ENCODE peak calls at places on chromosomes 6 and 20, in nine cellular contexts. Q, I, B, H, P, Z, T, N and Y are unnamed samples.

GRCh38 chr20:3818155-3819151 is 1.9 kb upstream of the AP5S1 start:
- DNase-seq in T (peak), N (peak), H (peak), Q (peak), B (peak), I (peak), Z (no peak), P (peak), Y (peak)

GRCh38 chr6:158356586-158357546 is 44.6 kb downstream of the TULP4 start:
- DNase-seq in H (no peak), I (no peak), Z (no peak), T (no peak), Q (peak), N (no peak), B (no peak), P (no peak), Y (no peak)

GRCh38 chr6:91895592-91895991 is 1308.7 kb upstream of the MAP3K7 start:
- DNase-seq in Z (no peak), I (no peak), H (no peak), T (no peak), B (no peak), Q (no peak), P (no peak), N (no peak), Y (no peak)

GRCh38 chr6:51559059-51559458 is 528.4 kb downstream of the PKHD1 start:
- DNase-seq in B (peak), P (no peak), I (no peak), H (no peak), N (no peak), Z (no peak), T (no peak), Q (no peak), Y (peak)

GRCh38 chr6:17115251-17116089 is 13.6 kb downstream of the STMND1 start:
- DNase-seq in P (no peak), Z (no peak), T (peak), H (peak), Q (no peak), B (no peak), I (peak), N (no peak), Y (peak)

GRCh38 chr6:15997751-15998388 is 131.0 kb upstream of the MYLIP start:
- DNase-seq in B (peak), Z (no peak), Q (no peak), H (no peak), T (no peak), P (no peak), I (no peak), N (peak), Y (no peak)

GRCh38 chr6:40735126-40735920 is 148.2 kb upstream of the LRFN2 start:
- DNase-seq in Q (no peak), Z (no peak), P (no peak), N (no peak), T (no peak), B (no peak), I (no peak), H (no peak), Y (no peak)

GRCh38 chr6:25537349-25538018 is 114.5 kb upstream of the SCGN start:
- DNase-seq in Z (no peak), I (no peak), B (no peak), N (no peak), T (no peak), Q (no peak), P (no peak), H (no peak), Y (no peak)

GRCh38 chr6:111602481-111603404 is 2.9 kb downstream of the TRAF3IP2 start:
- DNase-seq in Z (no peak), I (no peak), H (no peak), N (no peak), P (no peak), Q (no peak), T (no peak), B (no peak), Y (no peak)

GRCh38 chr6:25750911-25751310 is 3.6 kb upstream of the SLC17A4 start:
- DNase-seq in N (no peak), P (no peak), Q (no peak), I (no peak), T (no peak), H (no peak), B (no peak), Z (no peak), Y (no peak)

GRCh38 chr6:150243620-150244314 is 100.9 kb downstream of the PPP1R14C start:
- DNase-seq in B (no peak), H (no peak), Q (no peak), N (no peak), Z (no peak), I (no peak), P (no peak), T (no peak), Y (no peak)

GRCh38 chr6:35083507-35083906 is 57.6 kb downstream of the TCP11 start:
- DNase-seq in Q (peak), Z (no peak), T (no peak), N (no peak), P (no peak), I (no peak), B (no peak), H (no peak), Y (no peak)

GRCh38 chr6:125363360-125364121 is 61.8 kb upstream of the HDDC2 start:
- DNase-seq in N (no peak), T (no peak), B (peak), Z (no peak), P (no peak), H (no peak), I (no peak), Q (peak), Y (peak)

GRCh38 chr20:57559286-57559627 is 1.7 kb upstream of the PCK1 start:
- DNase-seq in N (no peak), T (no peak), Q (no peak), Z (no peak), P (no peak), B (no peak), I (no peak), H (no peak), Y (no peak)

GRCh38 chr20:49633643-49634042 is 65.7 kb upstream of the PTGIS start:
- DNase-seq in H (no peak), I (no peak), P (no peak), Z (no peak), Q (no peak), T (no peak), N (no peak), B (no peak), Y (no peak)

GRCh38 chr20:31698803-31699718 is 23.6 kb downstream of the BCL2L1 start:
- DNase-seq in P (no peak), B (no peak), T (peak), N (no peak), Z (no peak), I (peak), Q (no peak), H (peak), Y (peak)

GRCh38 chr6:151284012-151284411 is 44.2 kb downstream of the AKAP12 start:
- DNase-seq in H (no peak), P (no peak), I (no peak), N (no peak), B (no peak), Z (no peak), Q (no peak), T (no peak), Y (no peak)

GRCh38 chr20:8130840-8131526 is 1.1 kb upstream of the PLCB1 start:
- DNase-seq in P (no peak), N (no peak), H (no peak), T (no peak), Z (no peak), Q (no peak), B (no peak), I (no peak), Y (no peak)

GRCh38 chr6:71347119-71347518 is 58.5 kb downstream of the OGFRL1 start:
- DNase-seq in T (no peak), H (no peak), P (no peak), B (no peak), N (no peak), I (no peak), Q (no peak), Z (no peak), Y (no peak)

GRCh38 chr20:62393266-62393665 is 6.4 kb downstream of the RPS21 start:
- DNase-seq in Q (no peak), H (no peak), P (no peak), B (no peak), T (no peak), N (no peak), Z (no peak), I (no peak), Y (no peak)

GRCh38 chr20:54266844-54267243 is 59.0 kb downstream of the PFDN4 start:
- DNase-seq in P (no peak), T (no peak), H (no peak), B (no peak), N (no peak), Q (no peak), Z (no peak), I (no peak), Y (no peak)

GRCh38 chr6:1761472-1761871 is 151.8 kb downstream of the FOXC1 start:
- DNase-seq in N (no peak), I (no peak), B (no peak), P (no peak), Q (no peak), Z (no peak), H (no peak), T (no peak), Y (peak)

GRCh38 chr6:34359438-34360158 is 32.9 kb downstream of the NUDT3 start:
- DNase-seq in P (no peak), Q (no peak), B (no peak), N (no peak), H (no peak), I (no peak), T (no peak), Z (no peak), Y (no peak)

GRCh38 chr20:53202781-53203180 is 230.6 kb downstream of the TSHZ2 start:
- DNase-seq in I (peak), P (no peak), N (no peak), Z (no peak), T (no peak), H (no peak), B (no peak), Q (no peak), Y (no peak)

GRCh38 chr6:167833396-167833763 is 6.7 kb downstream of the AFDN start:
- DNase-seq in H (no peak), I (no peak), Z (no peak), T (no peak), N (no peak), P (no peak), Q (no peak), B (no peak), Y (no peak)

GRCh38 chr20:14848806-14849205 is 511.4 kb upstream of the FLRT3 start:
- DNase-seq in H (no peak), B (no peak), P (no peak), Q (no peak), N (no peak), T (no peak), I (no peak), Z (no peak), Y (no peak)

GRCh38 chr20:34558320-34559202 is at the start of gene MAP1LC3A:
- DNase-seq in B (peak), H (no peak), I (peak), Z (no peak), P (peak), T (peak), Q (peak), N (peak), Y (no peak)

GRCh38 chr20:29300579-29301551 is 1956.6 kb upstream of the DEFB115 start:
- DNase-seq in T (no peak), Z (no peak), H (no peak), Q (no peak), B (no peak), I (no peak), P (no peak), N (no peak), Y (no peak)

GRCh38 chr6:44367686-44368085 is 19.8 kb upstream of the CDC5L start:
- DNase-seq in P (no peak), B (no peak), I (no peak), Q (no peak), T (no peak), N (no peak), H (no peak), Z (no peak), Y (no peak)

GRCh38 chr6:26270903-26271639 is 93.9 kb upstream of the BTN3A2 start:
- DNase-seq in N (no peak), H (no peak), P (no peak), Q (peak), B (peak), Z (peak), I (no peak), T (no peak), Y (no peak)

DNA sequence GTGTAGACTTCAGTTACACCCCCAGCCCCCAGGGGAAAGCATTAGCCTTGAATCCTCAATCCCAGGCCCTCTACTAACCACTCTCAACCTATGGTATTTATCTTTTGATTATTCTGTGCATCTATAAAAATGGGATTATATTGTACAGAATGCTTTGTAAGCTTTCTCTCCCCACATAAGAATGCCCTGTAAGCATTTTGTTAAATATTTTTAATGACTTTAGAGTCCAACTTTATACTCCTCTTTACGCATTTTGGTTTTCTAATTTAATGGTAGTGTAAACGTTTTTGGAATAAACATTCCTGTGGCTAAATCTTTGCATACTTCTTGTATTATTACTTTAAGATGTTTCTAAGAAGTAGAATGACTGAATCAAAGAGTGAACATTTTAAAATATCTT is 35.4 kb downstream of the FBXO9 start:
- DNase-seq in B (no peak), N (no peak), Z (no peak), Q (no peak), P (no peak), T (no peak), H (no peak), I (no peak), Y (no peak)
- TF ChIP-seq REST in B (no peak), N (no peak), Z (no peak), Q (no peak), P (no peak), T (no peak), H (no peak), I (no peak), Y (no peak)

DNA sequence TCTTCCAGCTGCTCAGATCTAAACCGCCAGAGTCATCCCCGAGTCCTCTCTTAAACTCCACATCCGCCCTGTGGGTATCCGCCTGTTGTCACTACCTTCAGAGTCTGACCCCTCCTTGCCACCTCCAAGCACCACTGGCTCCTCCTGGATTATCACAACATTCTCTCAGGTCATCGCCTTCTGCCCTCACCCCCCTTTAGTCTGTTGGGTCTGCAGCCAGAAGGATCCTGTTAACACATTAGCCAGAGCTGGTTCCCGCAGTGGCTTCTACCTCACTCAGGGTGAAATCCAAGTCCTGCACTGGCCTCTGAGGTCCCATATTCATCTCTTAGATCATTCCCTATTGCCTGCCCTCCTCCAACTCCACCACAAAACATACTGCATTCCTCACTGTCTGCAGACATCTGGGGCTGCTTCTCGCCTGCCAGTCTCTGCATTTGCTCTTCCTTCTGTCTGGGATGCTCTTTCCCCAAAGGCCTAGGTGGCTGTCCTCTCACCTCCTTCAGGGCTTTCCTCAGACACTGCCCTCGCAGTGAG is 34.1 kb downstream of the TNXB start:
- DNase-seq in N (no peak), P (no peak), H (no peak), T (no peak), Z (no peak), I (no peak), Q (no peak), B (no peak), Y (no peak)
- TF ChIP-seq REST in N (no peak), P (no peak), H (no peak), T (no peak), Z (no peak), I (no peak), Q (no peak), B (no peak), Y (no peak)

GRCh38 chr20:47927944-47928343 is 142.7 kb upstream of the SULF2 start:
- DNase-seq in T (no peak), P (no peak), I (no peak), N (no peak), Q (no peak), H (no peak), B (no peak), Z (no peak), Y (no peak)
- TF ChIP-seq REST in T (no peak), P (no peak), I (no peak), N (no peak), Q (no peak), H (no peak), B (no peak), Z (no peak), Y (no peak)

DNA sequence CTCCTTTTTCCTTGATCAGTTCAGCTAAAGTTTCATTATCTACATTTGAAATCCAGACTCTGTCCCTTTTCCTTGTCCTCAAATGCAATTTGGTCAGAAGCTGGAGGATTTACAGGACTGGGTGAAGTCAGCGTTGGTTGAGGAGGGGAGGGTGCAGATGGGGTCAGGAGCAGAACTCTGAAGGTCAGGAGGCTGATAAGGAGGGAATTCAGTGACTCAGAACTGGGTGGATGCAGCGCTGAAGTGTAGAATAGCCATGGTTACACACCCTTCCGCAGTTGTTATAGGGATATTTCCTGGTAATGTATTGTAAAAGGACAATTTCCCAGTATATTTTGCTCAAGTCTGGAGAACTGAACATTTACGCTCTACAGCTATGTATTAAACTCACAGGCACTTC is 133.1 kb upstream of the FOXA2 start:
- DNase-seq in T (no peak), H (no peak), Q (no peak), P (no peak), Z (no peak), I (peak), N (peak), B (no peak), Y (no peak)
- TF ChIP-seq REST in T (no peak), H (no peak), Q (no peak), P (no peak), Z (no peak), I (no peak), N (no peak), B (no peak), Y (no peak)

DNA sequence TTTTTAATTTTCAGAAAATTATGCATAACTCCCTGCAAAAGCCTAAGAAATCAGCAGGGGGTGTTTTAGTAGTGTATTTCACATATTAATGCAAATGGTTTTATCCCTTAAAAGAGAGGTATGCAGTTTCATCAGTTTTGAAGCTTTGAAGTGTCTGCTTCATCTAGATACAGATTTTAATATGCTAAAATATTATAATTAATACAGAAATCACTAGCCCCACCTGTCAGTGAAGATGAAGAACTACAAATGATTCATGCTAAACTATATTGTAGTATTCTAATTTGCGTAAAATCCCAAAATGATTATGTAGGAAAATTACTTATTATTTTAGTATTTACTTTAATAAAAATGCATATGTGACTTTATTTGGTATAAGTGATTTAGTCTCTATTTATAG is 2.9 kb upstream of the TFB1M start:
- DNase-seq in Q (no peak), N (no peak), B (no peak), T (no peak), Z (no peak), P (no peak), I (no peak), H (no peak), Y (no peak)
- TF ChIP-seq REST in Q (no peak), N (no peak), B (no peak), T (no peak), Z (no peak), P (no peak), I (no peak), H (no peak), Y (no peak)

DNA sequence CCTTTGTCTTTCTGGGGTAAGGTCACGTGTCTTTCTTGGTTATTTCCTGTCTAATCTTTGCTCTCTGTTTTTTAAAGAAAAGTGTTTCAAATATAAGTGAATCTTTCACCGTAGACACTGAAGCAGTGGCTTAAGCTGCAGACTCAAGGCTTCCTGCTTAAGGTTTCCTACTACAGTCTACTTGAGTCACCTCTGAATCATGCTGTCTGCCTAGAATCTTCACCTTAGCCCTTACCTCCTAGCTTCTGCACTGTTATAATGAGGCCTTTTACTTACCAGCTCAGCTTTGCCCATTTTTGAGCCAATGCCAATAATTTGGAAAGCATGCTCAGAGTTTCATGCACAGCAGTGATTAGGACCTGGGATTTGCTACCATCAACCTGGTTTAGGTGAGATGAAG is 30.6 kb downstream of the ADGRF4 start:
- DNase-seq in N (no peak), Q (no peak), H (no peak), P (no peak), Z (no peak), I (no peak), B (no peak), T (no peak), Y (no peak)
- TF ChIP-seq REST in N (no peak), Q (no peak), H (no peak), P (no peak), Z (no peak), I (no peak), B (no peak), T (no peak), Y (no peak)